ENCODE peak calls at places on chromosomes 6 and 20, in seven cellular contexts. E is K562, Z is SK-N-SH, D is IMR-90, V is GM12878, S is HepG2, Y is H1. I is an unnamed sample.

GRCh38 chr20:51335329-51335841 is 207.1 kb downstream of the NFATC2 start:
- DNase-seq in D (peak; percentile 100), E (no peak), S (no peak), Z (no peak), Y (no peak), V (no peak), I (peak; percentile 40)

GRCh38 chr6:22632561-22632960 is 63.2 kb downstream of the HDGFL1 start:
- DNase-seq in S (no peak), V (no peak), Z (no peak), Y (no peak), D (no peak), E (no peak), I (no peak)

GRCh38 chr6:158645064-158646022 is 800 bp upstream of the DYNLT1 start:
- DNase-seq in Z (no peak), D (no peak), Y (no peak), S (no peak), E (no peak), V (no peak), I (no peak)

GRCh38 chr6:24403501-24403824 is 727 bp downstream of the MRS2 start:
- DNase-seq in V (no peak), D (no peak), E (no peak), Y (no peak), S (no peak), Z (no peak), I (no peak)

GRCh38 chr20:50658804-50659380 is 32.5 kb downstream of the RIPOR3 start:
- DNase-seq in S (no peak), Z (no peak), V (no peak), Y (no peak), D (no peak), E (no peak), I (no peak)

GRCh38 chr6:43185391-43185790 is 3.4 kb downstream of the CUL9 start:
- DNase-seq in Z (no peak), Y (no peak), V (no peak), D (no peak), S (no peak), E (no peak), I (no peak)

GRCh38 chr20:21099653-21100589 is 6.2 kb downstream of the LINC00237 start:
- DNase-seq in E (peak; percentile 30), S (no peak), V (no peak), D (peak; percentile 4), Z (peak; percentile 59), Y (no peak), I (peak; percentile 24)

GRCh38 chr6:21823371-21823770 is 229.8 kb downstream of the SOX4 start:
- DNase-seq in S (no peak), V (no peak), D (no peak), E (no peak), Y (no peak), Z (no peak), I (no peak)

GRCh38 chr20:58174708-58175287 is 53.7 kb downstream of the ANKRD60 start:
- DNase-seq in Z (peak; percentile 60), V (no peak), S (no peak), D (no peak), E (no peak), Y (no peak), I (no peak)

GRCh38 chr20:8996817-8997512 is 71.9 kb upstream of the PLCB4 start:
- DNase-seq in D (no peak), Y (no peak), E (no peak), V (no peak), S (no peak), Z (no peak), I (no peak)

GRCh38 chr20:58665606-58666005 is 14.5 kb downstream of the STX16 start:
- DNase-seq in Y (no peak), E (no peak), D (no peak), S (no peak), Z (no peak), V (no peak), I (no peak)

GRCh38 chr6:155171109-155171746 is 92.6 kb upstream of the CLDN20 start:
- DNase-seq in S (peak; percentile 73), Z (no peak), Y (no peak), D (peak; percentile 89), E (peak; percentile 41), V (peak; percentile 79), I (peak; percentile 67)

GRCh38 chr6:163647624-163648023 is 233.1 kb downstream of the QKI start:
- DNase-seq in V (no peak), S (no peak), Y (no peak), E (no peak), Z (no peak), D (no peak), I (no peak)

GRCh38 chr6:30548375-30548774 is 7.9 kb downstream of the GNL1 start:
- DNase-seq in E (no peak), S (no peak), Z (no peak), V (no peak), D (peak; percentile 65), Y (no peak), I (no peak)

DNA sequence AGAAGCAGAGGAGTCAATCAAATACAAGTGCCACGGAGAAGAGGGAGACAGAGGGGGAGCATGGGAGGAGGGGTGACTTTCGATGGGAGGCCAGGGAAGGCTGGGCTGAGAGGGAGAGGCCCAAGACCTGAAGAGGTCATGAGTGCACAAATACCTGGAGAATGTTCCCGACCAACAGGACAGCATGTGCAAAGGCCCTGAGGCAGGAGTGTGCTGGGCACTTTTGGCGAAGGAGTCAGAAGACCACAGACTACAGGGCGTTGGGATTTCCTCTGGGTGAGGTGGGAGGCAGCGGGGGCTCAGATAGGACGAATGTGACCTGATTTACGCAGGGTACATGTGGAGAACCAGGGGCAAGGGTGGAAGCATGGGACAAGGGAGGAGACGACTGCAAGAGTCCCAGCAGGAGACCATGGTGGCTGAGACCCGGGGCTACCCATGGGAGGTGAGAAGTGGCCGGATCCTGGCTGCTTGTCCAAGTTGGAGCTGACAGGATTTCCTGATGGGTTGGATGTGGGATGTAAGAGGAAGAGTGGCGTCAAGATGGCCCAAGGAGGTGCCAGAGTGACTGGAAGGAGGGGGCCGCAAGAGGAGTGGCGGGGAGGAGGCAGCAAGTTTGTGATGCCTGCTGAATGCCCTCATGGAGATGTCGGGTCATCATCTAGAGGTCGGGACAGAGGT is 23.4 kb downstream of the PREX1 start:
- DNase-seq in D (no peak), E (no peak), Y (no peak), S (no peak), V (no peak), Z (no peak), I (no peak)
- H3K27ac ChIP-seq in D (no peak overlapping the region), E (no peak overlapping the region), Y (no peak overlapping the region), S (no peak overlapping the region), V (no peak overlapping the region), Z (no peak overlapping the region), I (no peak overlapping the region)

GRCh38 chr20:23517719-23518118 is 26.8 kb downstream of the CST8 start:
- DNase-seq in S (no peak), Y (no peak), D (no peak), V (no peak), E (no peak), Z (no peak), I (no peak)
- H3K9me3 ChIP-seq in S (no peaks in the 10 kb centered on the region), Y (peaks cover 6% of the 10 kb centered on the region), D (no peaks in the 10 kb centered on the region), V (peaks cover 3% of the 10 kb centered on the region), E (no peaks in the 10 kb centered on the region), Z (no peaks in the 10 kb centered on the region), I (no peaks in the 10 kb centered on the region)

GRCh38 chr6:77231438-77232305 is 231.6 kb downstream of the HTR1B start:
- DNase-seq in S (no peak), V (no peak), E (no peak), Y (no peak), D (peak; percentile 13), Z (no peak), I (no peak)
- TF ChIP-seq USF2 in S (no peak), V (no peak), E (no peak), Y (no peak), D (no peak), Z (no peak), I (no peak)

DNA sequence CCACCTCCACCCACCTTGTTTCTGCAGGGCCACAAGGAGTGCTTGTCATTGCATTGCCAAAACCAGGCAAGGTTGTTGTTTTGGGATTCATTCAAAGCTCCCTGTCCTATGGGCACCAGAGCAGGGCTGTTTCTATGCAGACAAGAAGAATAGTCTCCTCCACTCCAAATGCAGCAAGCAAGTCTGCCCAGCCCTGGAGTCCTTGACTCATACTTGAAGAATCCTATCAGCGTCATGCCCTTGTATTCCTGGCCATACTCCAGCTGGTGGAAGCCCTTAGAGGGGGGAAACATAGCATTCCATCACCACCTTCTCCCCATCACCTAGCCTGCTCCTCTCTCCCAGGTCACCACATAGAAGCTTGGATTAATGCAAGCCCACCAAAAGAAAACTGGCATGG is 145.3 kb upstream of the ECI2 start:
- DNase-seq in V (no peak), S (no peak), Y (no peak), D (peak; percentile 91), E (no peak), Z (no peak), I (peak; percentile 68)
- H3K27ac ChIP-seq in V (no peak overlapping the region), S (no peak overlapping the region), Y (no peak overlapping the region), D (peak overlapping the region; percentile 11), E (no peak overlapping the region), Z (no peak overlapping the region), I (peak overlapping the region; percentile 77)

I was measured in A549.